ENCODE peak calls at places on chromosomes 6 and 20, in seven cellular contexts. J is putamen; I is Right ventricle myocardium inferior; U is IMR-90; O is fibroblast of lung; C is Peyer's patch; H is activated CD4-positive, alpha-beta T cell treated with anti-CD3 and anti-CD28 coated beads, Interleukin-2, amount 50 U/mL, for 1 hour. V is an unnamed sample.

GRCh38 chr20:10427060-10427692 is 6.8 kb downstream of the MKKS start:
- DNase-seq in J (peak), I (peak), U (peak), O (peak), C (no peak), H (peak), V (peak)

GRCh38 chr20:46642944-46643343 is 8.3 kb downstream of the SLC13A3 start:
- DNase-seq in J (no peak), I (no peak), U (no peak), O (no peak), C (no peak), H (no peak), V (no peak)

GRCh38 chr20:44909872-44910689 is at the start of gene PABPC1L:
- DNase-seq in J (peak), I (peak), U (peak), O (peak), C (peak), H (peak), V (peak)

GRCh38 chr6:49540614-49541013 is 9.9 kb upstream of the C6orf141 start:
- DNase-seq in J (no peak), I (no peak), U (no peak), O (peak), C (no peak), H (no peak), V (no peak)

GRCh38 chr20:24149881-24150307 is 161.3 kb upstream of the GGTLC1 start:
- DNase-seq in J (no peak), I (no peak), U (no peak), O (no peak), C (no peak), H (no peak), V (no peak)

GRCh38 chr6:42093582-42094329 is 43.4 kb downstream of the TAF8 start:
- DNase-seq in J (no peak), I (no peak), U (no peak), O (no peak), C (peak), H (no peak), V (no peak)

GRCh38 chr6:101730954-101731353 is 337.4 kb downstream of the GRIK2 start:
- DNase-seq in J (no peak), I (no peak), U (peak), O (peak), C (no peak), H (no peak), V (no peak)

GRCh38 chr20:2840967-2841531 is 504 bp downstream of the VPS16 start:
- DNase-seq in J (no peak), I (peak), U (peak), O (peak), C (peak), H (peak), V (peak)

GRCh38 chr6:156508126-156508525 is 269.1 kb upstream of the ARID1B start:
- DNase-seq in J (peak), I (no peak), U (no peak), O (no peak), C (no peak), H (no peak), V (peak)

GRCh38 chr6:141752677-141753076 is 380.0 kb upstream of the GJE1 start:
- DNase-seq in J (no peak), I (no peak), U (no peak), O (no peak), C (no peak), H (no peak), V (no peak)

GRCh38 chr20:19566226-19566960 is 191.7 kb upstream of the RIN2 start:
- DNase-seq in J (no peak), I (no peak), U (no peak), O (peak), C (no peak), H (no peak), V (no peak)

GRCh38 chr6:160532315-160532714 is 131.8 kb downstream of the LPA start:
- DNase-seq in J (no peak), I (no peak), U (no peak), O (no peak), C (no peak), H (no peak), V (no peak)

GRCh38 chr20:36474563-36474962 is 66.8 kb upstream of the MYL9 start:
- DNase-seq in J (no peak), I (peak), U (no peak), O (no peak), C (no peak), H (no peak), V (no peak)

GRCh38 chr6:132227937-132228336 is 173.3 kb downstream of the MOXD1 start:
- DNase-seq in J (no peak), I (no peak), U (peak), O (peak), C (no peak), H (no peak), V (no peak)

GRCh38 chr6:165910184-165910583 is 247.1 kb upstream of the PDE10A start:
- DNase-seq in J (no peak), I (no peak), U (peak), O (no peak), C (no peak), H (no peak), V (peak)

GRCh38 chr6:169342655-169343054 is 89.0 kb upstream of the THBS2 start:
- DNase-seq in J (no peak), I (no peak), U (no peak), O (no peak), C (no peak), H (no peak), V (peak)

GRCh38 chr6:109229536-109229935 is 134.2 kb downstream of the CEP57L1 start:
- DNase-seq in J (no peak), I (no peak), U (no peak), O (no peak), C (peak), H (no peak), V (no peak)

GRCh38 chr6:81763968-81764367 is 11.5 kb upstream of the TENT5A start:
- DNase-seq in J (no peak), I (no peak), U (no peak), O (no peak), C (no peak), H (no peak), V (no peak)

GRCh38 chr6:154354265-154354777 is 2.3 kb downstream of the IPCEF1 start:
- DNase-seq in J (no peak), I (no peak), U (no peak), O (no peak), C (no peak), H (no peak), V (no peak)

GRCh38 chr20:53831812-53832211 is 238.2 kb upstream of the ZNF217 start:
- DNase-seq in J (no peak), I (no peak), U (no peak), O (peak), C (no peak), H (no peak), V (no peak)

GRCh38 chr6:127933852-127934840 is 33.3 kb upstream of the THEMIS start:
- DNase-seq in J (no peak), I (no peak), U (no peak), O (no peak), C (no peak), H (peak), V (no peak)

GRCh38 chr6:78861509-78861908 is 5.8 kb upstream of the IRAK1BP1 start:
- DNase-seq in J (no peak), I (no peak), U (no peak), O (no peak), C (no peak), H (no peak), V (no peak)

GRCh38 chr6:2478200-2478599 is 232.8 kb upstream of the GMDS start:
- DNase-seq in J (no peak), I (no peak), U (peak), O (peak), C (no peak), H (no peak), V (peak)

GRCh38 chr6:144718431-144718830 is 433.3 kb downstream of the UTRN start:
- DNase-seq in J (no peak), I (no peak), U (peak), O (peak), C (no peak), H (no peak), V (no peak)

GRCh38 chr20:57450419-57450818 is 59.2 kb downstream of the RBM38 start:
- DNase-seq in J (no peak), I (peak), U (peak), O (peak), C (no peak), H (no peak), V (no peak)

GRCh38 chr20:62587757-62588402 is 54.4 kb upstream of the SLCO4A1 start:
- DNase-seq in J (no peak), I (peak), U (no peak), O (peak), C (no peak), H (no peak), V (no peak)

GRCh38 chr6:157184202-157185015 is 138.9 kb downstream of the TMEM242 start:
- DNase-seq in J (peak), I (peak), U (peak), O (peak), C (peak), H (peak), V (peak)

GRCh38 chr6:52155791-52156576 is 30.2 kb upstream of the IL17A start:
- DNase-seq in J (no peak), I (no peak), U (no peak), O (peak), C (no peak), H (no peak), V (no peak)

GRCh38 chr20:20021835-20022234 is 4.7 kb downstream of the NAA20 start:
- DNase-seq in J (no peak), I (no peak), U (no peak), O (no peak), C (no peak), H (no peak), V (no peak)

GRCh38 chr6:52595000-52595795 is 18.3 kb upstream of the TRAM2 start:
- DNase-seq in J (no peak), I (no peak), U (peak), O (peak), C (no peak), H (no peak), V (no peak)

GRCh38 chr20:38873050-38873581 is 53.1 kb upstream of the FAM83D start:
- DNase-seq in J (no peak), I (no peak), U (no peak), O (no peak), C (no peak), H (peak), V (no peak)

GRCh38 chr20:9503530-9504251 is 10.7 kb upstream of the LAMP5 start:
- DNase-seq in J (no peak), I (no peak), U (peak), O (peak), C (no peak), H (no peak), V (no peak)

GRCh38 chr20:33837096-33837830 is 26.1 kb downstream of the CHMP4B start:
- DNase-seq in J (no peak), I (no peak), U (no peak), O (no peak), C (no peak), H (no peak), V (no peak)

GRCh38 chr6:150631283-150631981 is 31.7 kb downstream of the PLEKHG1 start:
- DNase-seq in J (no peak), I (no peak), U (no peak), O (no peak), C (no peak), H (no peak), V (no peak)

GRCh38 chr6:45684476-45684875 is 306.7 kb upstream of the SUPT3H start:
- DNase-seq in J (no peak), I (no peak), U (no peak), O (no peak), C (no peak), H (no peak), V (no peak)

V was measured in G401.